ENCODE peak calls at places on chromosome 10, in ten cellular contexts. One of them, this sample, is unnamed.

GRCh38 chr10:73997479-73997805 is 474 bp upstream of the VCL start:
- DNase-seq in Peyer's patch: peak
- DNase-seq in epithelial cell of esophagus: no peak
- DNase-seq in PC-3: no peak
- DNase-seq in hepatocyte: no peak
- DNase-seq in IMR-90: no peak
- DNase-seq in mesothelial cell of epicardium: no peak
- DNase-seq in A549: peak
- DNase-seq in HCT116: no peak
- DNase-seq in glutamatergic neuron: no peak
- DNase-seq in this sample: no peak

GRCh38 chr10:100737359-100738054 is 7.9 kb upstream of the PAX2 start:
- DNase-seq in Peyer's patch: no peak
- DNase-seq in epithelial cell of esophagus: no peak
- DNase-seq in PC-3: no peak
- DNase-seq in hepatocyte: no peak
- DNase-seq in IMR-90: no peak
- DNase-seq in mesothelial cell of epicardium: no peak
- DNase-seq in A549: no peak
- DNase-seq in HCT116: no peak
- DNase-seq in glutamatergic neuron: peak
- DNase-seq in this sample: no peak

GRCh38 chr10:57694956-57695605 is 572.6 kb downstream of the IPMK start:
- DNase-seq in Peyer's patch: no peak
- DNase-seq in epithelial cell of esophagus: peak
- DNase-seq in PC-3: peak
- DNase-seq in hepatocyte: no peak
- DNase-seq in IMR-90: peak
- DNase-seq in mesothelial cell of epicardium: no peak
- DNase-seq in A549: no peak
- DNase-seq in HCT116: no peak
- DNase-seq in glutamatergic neuron: no peak
- DNase-seq in this sample: no peak

GRCh38 chr10:97319671-97320479 is 804 bp downstream of the FRAT1 start:
- DNase-seq in Peyer's patch: peak
- DNase-seq in epithelial cell of esophagus: peak
- DNase-seq in PC-3: peak
- DNase-seq in hepatocyte: peak
- DNase-seq in IMR-90: no peak
- DNase-seq in mesothelial cell of epicardium: no peak
- DNase-seq in A549: no peak
- DNase-seq in HCT116: no peak
- DNase-seq in glutamatergic neuron: peak
- DNase-seq in this sample: peak

GRCh38 chr10:90927293-90927692 is 6.4 kb upstream of the ANKRD1 start:
- DNase-seq in Peyer's patch: no peak
- DNase-seq in epithelial cell of esophagus: no peak
- DNase-seq in PC-3: no peak
- DNase-seq in hepatocyte: no peak
- DNase-seq in IMR-90: no peak
- DNase-seq in mesothelial cell of epicardium: no peak
- DNase-seq in A549: no peak
- DNase-seq in HCT116: no peak
- DNase-seq in glutamatergic neuron: no peak
- DNase-seq in this sample: no peak

GRCh38 chr10:29535012-29535777 is 99.6 kb downstream of the SVIL start:
- DNase-seq in Peyer's patch: no peak
- DNase-seq in epithelial cell of esophagus: peak
- DNase-seq in PC-3: peak
- DNase-seq in hepatocyte: peak
- DNase-seq in IMR-90: peak
- DNase-seq in mesothelial cell of epicardium: no peak
- DNase-seq in A549: peak
- DNase-seq in HCT116: peak
- DNase-seq in glutamatergic neuron: peak
- DNase-seq in this sample: peak

GRCh38 chr10:101513733-101514132 is 74.3 kb downstream of the POLL start:
- DNase-seq in Peyer's patch: no peak
- DNase-seq in epithelial cell of esophagus: no peak
- DNase-seq in PC-3: no peak
- DNase-seq in hepatocyte: no peak
- DNase-seq in IMR-90: no peak
- DNase-seq in mesothelial cell of epicardium: no peak
- DNase-seq in A549: no peak
- DNase-seq in HCT116: no peak
- DNase-seq in glutamatergic neuron: no peak
- DNase-seq in this sample: no peak

GRCh38 chr10:114309111-114309651 is 70.1 kb downstream of the VWA2 start:
- DNase-seq in Peyer's patch: no peak
- DNase-seq in epithelial cell of esophagus: no peak
- DNase-seq in PC-3: no peak
- DNase-seq in hepatocyte: no peak
- DNase-seq in IMR-90: peak
- DNase-seq in mesothelial cell of epicardium: no peak
- DNase-seq in A549: no peak
- DNase-seq in HCT116: no peak
- DNase-seq in glutamatergic neuron: no peak
- DNase-seq in this sample: no peak

GRCh38 chr10:22570733-22571430 is 143.5 kb downstream of the PIP4K2A start:
- DNase-seq in Peyer's patch: no peak
- DNase-seq in epithelial cell of esophagus: no peak
- DNase-seq in PC-3: no peak
- DNase-seq in hepatocyte: no peak
- DNase-seq in IMR-90: no peak
- DNase-seq in mesothelial cell of epicardium: no peak
- DNase-seq in A549: no peak
- DNase-seq in HCT116: no peak
- DNase-seq in glutamatergic neuron: no peak
- DNase-seq in this sample: no peak

GRCh38 chr10:4982764-4983226 is 19.6 kb downstream of the AKR1C1 start:
- DNase-seq in Peyer's patch: no peak
- DNase-seq in epithelial cell of esophagus: peak
- DNase-seq in PC-3: peak
- DNase-seq in hepatocyte: peak
- DNase-seq in IMR-90: peak
- DNase-seq in mesothelial cell of epicardium: no peak
- DNase-seq in A549: no peak
- DNase-seq in HCT116: no peak
- DNase-seq in glutamatergic neuron: no peak
- DNase-seq in this sample: no peak

GRCh38 chr10:91694170-91694794 is 61.4 kb upstream of the PPP1R3C start:
- DNase-seq in Peyer's patch: no peak
- DNase-seq in epithelial cell of esophagus: peak
- DNase-seq in PC-3: peak
- DNase-seq in hepatocyte: peak
- DNase-seq in IMR-90: peak
- DNase-seq in mesothelial cell of epicardium: no peak
- DNase-seq in A549: peak
- DNase-seq in HCT116: peak
- DNase-seq in glutamatergic neuron: no peak
- DNase-seq in this sample: peak

GRCh38 chr10:35005868-35006267 is 84.3 kb downstream of the CUL2 start:
- DNase-seq in Peyer's patch: no peak
- DNase-seq in epithelial cell of esophagus: peak
- DNase-seq in PC-3: peak
- DNase-seq in hepatocyte: no peak
- DNase-seq in IMR-90: peak
- DNase-seq in mesothelial cell of epicardium: no peak
- DNase-seq in A549: peak
- DNase-seq in HCT116: no peak
- DNase-seq in glutamatergic neuron: no peak
- DNase-seq in this sample: no peak

GRCh38 chr10:96512997-96513685 is 585 bp downstream of the TLL2 start:
- DNase-seq in Peyer's patch: no peak
- DNase-seq in epithelial cell of esophagus: peak
- DNase-seq in PC-3: no peak
- DNase-seq in hepatocyte: peak
- DNase-seq in IMR-90: peak
- DNase-seq in mesothelial cell of epicardium: no peak
- DNase-seq in A549: peak
- DNase-seq in HCT116: no peak
- DNase-seq in glutamatergic neuron: no peak
- DNase-seq in this sample: no peak

GRCh38 chr10:60828489-60828852 is 50.2 kb downstream of the CDK1 start:
- DNase-seq in Peyer's patch: no peak
- DNase-seq in epithelial cell of esophagus: no peak
- DNase-seq in PC-3: peak
- DNase-seq in hepatocyte: no peak
- DNase-seq in IMR-90: peak
- DNase-seq in mesothelial cell of epicardium: no peak
- DNase-seq in A549: no peak
- DNase-seq in HCT116: no peak
- DNase-seq in glutamatergic neuron: no peak
- DNase-seq in this sample: no peak

GRCh38 chr10:64733980-64734379 is 1212.8 kb downstream of the REEP3 start:
- DNase-seq in Peyer's patch: no peak
- DNase-seq in epithelial cell of esophagus: peak
- DNase-seq in PC-3: peak
- DNase-seq in hepatocyte: peak
- DNase-seq in IMR-90: no peak
- DNase-seq in mesothelial cell of epicardium: no peak
- DNase-seq in A549: peak
- DNase-seq in HCT116: peak
- DNase-seq in glutamatergic neuron: peak
- DNase-seq in this sample: peak

DNA sequence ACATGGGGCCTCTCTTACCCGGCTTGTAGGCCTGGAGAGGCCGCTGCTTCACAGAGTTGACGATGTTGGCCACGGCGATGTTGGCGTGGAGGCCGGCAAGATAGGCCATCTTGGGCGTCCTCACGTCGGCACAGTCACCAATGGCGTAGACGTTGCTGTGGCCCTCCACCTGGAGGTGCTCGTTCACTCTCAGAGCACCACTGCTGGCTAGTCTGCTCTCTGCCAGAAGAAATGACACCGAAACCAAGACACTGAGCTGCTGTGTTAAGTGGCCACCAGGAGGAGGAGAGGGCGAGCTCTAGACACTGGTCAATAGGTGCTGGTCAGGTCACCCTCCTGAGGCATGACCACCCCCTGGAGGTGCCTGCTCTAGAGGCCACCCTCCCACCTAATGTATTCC is 17.7 kb downstream of the AIFM2 start:
- DNase-seq in Peyer's patch: no peak
- DNase-seq in epithelial cell of esophagus: no peak
- DNase-seq in PC-3: no peak
- DNase-seq in hepatocyte: no peak
- DNase-seq in IMR-90: no peak
- DNase-seq in mesothelial cell of epicardium: no peak
- DNase-seq in A549: no peak
- DNase-seq in HCT116: no peak
- DNase-seq in glutamatergic neuron: no peak
- DNase-seq in this sample: no peak
- TF ChIP-seq CTCF in Peyer's patch: no peak
- TF ChIP-seq CTCF in epithelial cell of esophagus: no peak
- TF ChIP-seq CTCF in PC-3: peak
- TF ChIP-seq CTCF in hepatocyte: no peak
- TF ChIP-seq CTCF in IMR-90: no peak
- TF ChIP-seq CTCF in mesothelial cell of epicardium: no peak
- TF ChIP-seq CTCF in A549: no peak
- TF ChIP-seq CTCF in HCT116: peak
- TF ChIP-seq CTCF in glutamatergic neuron: no peak
- TF ChIP-seq CTCF in this sample: no peak

DNA sequence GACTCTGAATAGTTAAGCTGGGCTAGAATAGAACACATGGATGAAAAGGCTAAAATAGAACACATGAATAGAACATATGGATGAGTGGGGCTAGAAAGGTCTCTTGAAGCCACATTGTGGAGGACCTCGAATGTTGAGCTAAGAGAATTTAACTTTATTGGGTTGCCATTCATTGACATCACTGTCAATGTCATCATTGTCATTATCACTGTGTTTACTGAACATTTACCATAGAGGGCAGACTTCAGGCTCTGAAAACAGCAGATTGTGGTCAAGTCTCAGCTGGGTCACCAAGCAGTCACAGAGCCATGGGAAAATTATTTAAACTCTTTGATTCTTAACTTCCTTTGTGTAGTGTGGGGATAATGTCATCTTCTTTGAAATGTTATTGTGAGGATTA is 80.4 kb downstream of the WDFY4 start:
- DNase-seq in Peyer's patch: no peak
- DNase-seq in epithelial cell of esophagus: no peak
- DNase-seq in PC-3: no peak
- DNase-seq in hepatocyte: no peak
- DNase-seq in IMR-90: no peak
- DNase-seq in mesothelial cell of epicardium: no peak
- DNase-seq in A549: no peak
- DNase-seq in HCT116: no peak
- DNase-seq in glutamatergic neuron: no peak
- DNase-seq in this sample: no peak
- TF ChIP-seq CTCF in Peyer's patch: no peak
- TF ChIP-seq CTCF in epithelial cell of esophagus: no peak
- TF ChIP-seq CTCF in PC-3: no peak
- TF ChIP-seq CTCF in hepatocyte: no peak
- TF ChIP-seq CTCF in IMR-90: no peak
- TF ChIP-seq CTCF in mesothelial cell of epicardium: no peak
- TF ChIP-seq CTCF in A549: no peak
- TF ChIP-seq CTCF in HCT116: peak
- TF ChIP-seq CTCF in glutamatergic neuron: no peak
- TF ChIP-seq CTCF in this sample: no peak

DNA sequence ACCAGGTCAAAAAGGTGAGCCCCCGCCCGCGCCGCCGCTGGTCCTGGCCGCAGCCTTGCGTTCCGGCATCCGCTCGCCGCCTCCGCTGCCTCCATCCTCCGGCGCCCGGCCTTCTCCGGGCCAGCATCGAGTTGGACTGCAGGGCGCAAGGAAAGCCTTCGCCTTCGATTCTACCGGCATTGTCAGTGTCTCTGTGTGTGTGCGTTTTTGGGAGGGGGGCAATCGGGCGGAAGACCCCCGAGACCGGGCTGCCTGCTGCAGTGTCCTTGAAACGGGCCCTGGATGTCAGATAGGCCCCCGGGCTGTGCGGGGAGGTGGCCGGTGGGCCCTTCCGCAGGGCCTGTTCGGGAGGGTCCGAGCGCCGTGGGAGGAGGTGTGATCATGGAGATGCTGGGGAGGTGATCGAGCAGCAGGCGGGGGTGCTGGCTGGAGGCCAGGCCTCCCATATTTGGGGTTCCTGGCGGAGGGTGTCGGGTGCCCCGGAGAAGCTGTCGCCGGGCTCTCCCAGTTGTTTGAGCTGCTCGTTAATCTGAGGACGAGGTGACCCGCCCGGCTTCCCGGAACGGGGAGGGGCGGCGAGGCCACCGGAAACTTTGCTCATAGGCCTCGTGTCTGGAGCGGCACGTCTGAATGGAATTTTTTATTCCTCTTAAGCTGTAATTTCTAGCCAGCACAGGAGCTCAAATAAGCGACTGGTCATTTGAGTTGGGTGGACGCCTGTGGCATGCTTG is 40.9 kb downstream of the HK1 start:
- DNase-seq in Peyer's patch: peak
- DNase-seq in epithelial cell of esophagus: peak
- DNase-seq in PC-3: peak
- DNase-seq in hepatocyte: peak
- DNase-seq in IMR-90: peak
- DNase-seq in mesothelial cell of epicardium: no peak
- DNase-seq in A549: peak
- DNase-seq in HCT116: no peak
- DNase-seq in glutamatergic neuron: peak
- DNase-seq in this sample: peak
- TF ChIP-seq CTCF in Peyer's patch: no peak
- TF ChIP-seq CTCF in epithelial cell of esophagus: no peak
- TF ChIP-seq CTCF in PC-3: no peak
- TF ChIP-seq CTCF in hepatocyte: no peak
- TF ChIP-seq CTCF in IMR-90: no peak
- TF ChIP-seq CTCF in mesothelial cell of epicardium: no peak
- TF ChIP-seq CTCF in A549: no peak
- TF ChIP-seq CTCF in HCT116: no peak
- TF ChIP-seq CTCF in glutamatergic neuron: no peak
- TF ChIP-seq CTCF in this sample: no peak

GRCh38 chr10:6393168-6393567 is 186.9 kb downstream of the PRKCQ start:
- DNase-seq in Peyer's patch: no peak
- DNase-seq in epithelial cell of esophagus: no peak
- DNase-seq in PC-3: no peak
- DNase-seq in hepatocyte: no peak
- DNase-seq in IMR-90: no peak
- DNase-seq in mesothelial cell of epicardium: no peak
- DNase-seq in A549: no peak
- DNase-seq in HCT116: no peak
- DNase-seq in glutamatergic neuron: no peak
- DNase-seq in this sample: no peak
- TF ChIP-seq CTCF in Peyer's patch: no peak
- TF ChIP-seq CTCF in epithelial cell of esophagus: no peak
- TF ChIP-seq CTCF in PC-3: no peak
- TF ChIP-seq CTCF in hepatocyte: no peak
- TF ChIP-seq CTCF in IMR-90: no peak
- TF ChIP-seq CTCF in mesothelial cell of epicardium: no peak
- TF ChIP-seq CTCF in A549: no peak
- TF ChIP-seq CTCF in HCT116: no peak
- TF ChIP-seq CTCF in glutamatergic neuron: no peak
- TF ChIP-seq CTCF in this sample: no peak

This sample was measured in Calu3.